ENCODE peak calls at places on chromosomes 3 and 15, in seven cellular contexts. One of them, this sample, is unnamed.

GRCh38 chr3:52147804-52148203 is 6.4 kb downstream of the POC1A start:
- DNase-seq in H1: no peak
- DNase-seq in K562: no peak
- DNase-seq in GM12878: no peak
- DNase-seq in HepG2: no peak
- DNase-seq in GM12892: no peak
- DNase-seq in SK-N-SH: no peak
- DNase-seq in this sample: no peak

GRCh38 chr15:63332367-63333078 is 49.1 kb downstream of the CA12 start:
- DNase-seq in GM12892: no peak
- DNase-seq in SK-N-SH: peak
- DNase-seq in HepG2: no peak
- DNase-seq in K562: no peak
- DNase-seq in H1: no peak
- DNase-seq in GM12878: no peak
- DNase-seq in this sample: no peak

GRCh38 chr3:32292085-32292796 is 53.8 kb downstream of the CMTM8 start:
- DNase-seq in SK-N-SH: no peak
- DNase-seq in HepG2: peak
- DNase-seq in K562: no peak
- DNase-seq in GM12892: no peak
- DNase-seq in GM12878: no peak
- DNase-seq in H1: no peak
- DNase-seq in this sample: no peak

GRCh38 chr3:183244219-183244618 is 8.8 kb upstream of the B3GNT5 start:
- DNase-seq in K562: no peak
- DNase-seq in SK-N-SH: no peak
- DNase-seq in GM12892: no peak
- DNase-seq in HepG2: no peak
- DNase-seq in GM12878: no peak
- DNase-seq in H1: no peak
- DNase-seq in this sample: no peak

GRCh38 chr15:67967871-67968423 is 86.2 kb upstream of the PIAS1 start:
- DNase-seq in SK-N-SH: peak
- DNase-seq in HepG2: no peak
- DNase-seq in GM12878: no peak
- DNase-seq in H1: no peak
- DNase-seq in GM12892: peak
- DNase-seq in K562: peak
- DNase-seq in this sample: peak

GRCh38 chr3:49883992-49884391 is 14.3 kb upstream of the CAMKV start:
- DNase-seq in HepG2: no peak
- DNase-seq in GM12878: no peak
- DNase-seq in GM12892: no peak
- DNase-seq in SK-N-SH: no peak
- DNase-seq in K562: no peak
- DNase-seq in H1: no peak
- DNase-seq in this sample: no peak

GRCh38 chr3:194130807-194131589 is 5.0 kb upstream of the HES1 start:
- DNase-seq in GM12892: peak
- DNase-seq in HepG2: peak
- DNase-seq in GM12878: peak
- DNase-seq in K562: no peak
- DNase-seq in H1: no peak
- DNase-seq in SK-N-SH: no peak
- DNase-seq in this sample: no peak

GRCh38 chr3:128950223-128950938 is 43.5 kb downstream of the CFAP92 start:
- DNase-seq in GM12892: no peak
- DNase-seq in H1: no peak
- DNase-seq in SK-N-SH: peak
- DNase-seq in GM12878: no peak
- DNase-seq in K562: no peak
- DNase-seq in HepG2: peak
- DNase-seq in this sample: no peak

GRCh38 chr3:196659901-196660351 is 20.4 kb downstream of the NRROS start:
- DNase-seq in K562: no peak
- DNase-seq in GM12892: no peak
- DNase-seq in SK-N-SH: no peak
- DNase-seq in HepG2: no peak
- DNase-seq in GM12878: no peak
- DNase-seq in H1: no peak
- DNase-seq in this sample: no peak

GRCh38 chr15:23642413-23643044 is 5.1 kb downstream of the MAGEL2 start:
- DNase-seq in SK-N-SH: peak
- DNase-seq in GM12878: no peak
- DNase-seq in K562: peak
- DNase-seq in HepG2: peak
- DNase-seq in H1: no peak
- DNase-seq in GM12892: peak
- DNase-seq in this sample: peak

GRCh38 chr15:88344786-88345185 is 88.2 kb upstream of the NTRK3 start:
- DNase-seq in HepG2: no peak
- DNase-seq in K562: no peak
- DNase-seq in GM12892: no peak
- DNase-seq in H1: no peak
- DNase-seq in SK-N-SH: no peak
- DNase-seq in GM12878: no peak
- DNase-seq in this sample: no peak

GRCh38 chr15:28957606-28958498 is 72.1 kb downstream of the APBA2 start:
- DNase-seq in HepG2: peak
- DNase-seq in GM12892: no peak
- DNase-seq in K562: no peak
- DNase-seq in H1: no peak
- DNase-seq in SK-N-SH: no peak
- DNase-seq in GM12878: no peak
- DNase-seq in this sample: no peak

GRCh38 chr15:101379647-101380046 is 84.6 kb upstream of the SNRPA1 start:
- DNase-seq in GM12878: no peak
- DNase-seq in H1: no peak
- DNase-seq in K562: no peak
- DNase-seq in GM12892: no peak
- DNase-seq in SK-N-SH: no peak
- DNase-seq in HepG2: no peak
- DNase-seq in this sample: no peak

GRCh38 chr3:122476532-122476931 is 38.2 kb downstream of the KPNA1 start:
- DNase-seq in GM12878: no peak
- DNase-seq in SK-N-SH: no peak
- DNase-seq in GM12892: no peak
- DNase-seq in H1: no peak
- DNase-seq in HepG2: no peak
- DNase-seq in K562: no peak
- DNase-seq in this sample: no peak

GRCh38 chr3:192194081-192194480 is 533.3 kb downstream of the FGF12 start:
- DNase-seq in HepG2: no peak
- DNase-seq in SK-N-SH: no peak
- DNase-seq in GM12878: no peak
- DNase-seq in K562: no peak
- DNase-seq in H1: no peak
- DNase-seq in GM12892: no peak
- DNase-seq in this sample: no peak

GRCh38 chr3:169992781-169993180 is 26.2 kb downstream of the SEC62 start:
- DNase-seq in H1: no peak
- DNase-seq in SK-N-SH: no peak
- DNase-seq in GM12892: no peak
- DNase-seq in GM12878: no peak
- DNase-seq in HepG2: no peak
- DNase-seq in K562: no peak
- DNase-seq in this sample: no peak

GRCh38 chr3:86418861-86419260 is 572.1 kb downstream of the VGLL3 start:
- DNase-seq in GM12878: no peak
- DNase-seq in HepG2: no peak
- DNase-seq in K562: no peak
- DNase-seq in H1: no peak
- DNase-seq in SK-N-SH: no peak
- DNase-seq in GM12892: no peak
- DNase-seq in this sample: no peak

GRCh38 chr3:100352296-100353178 is 18.0 kb downstream of the NIT2 start:
- DNase-seq in H1: no peak
- DNase-seq in GM12892: no peak
- DNase-seq in HepG2: no peak
- DNase-seq in SK-N-SH: no peak
- DNase-seq in GM12878: no peak
- DNase-seq in K562: no peak
- DNase-seq in this sample: no peak

GRCh38 chr3:28646435-28646834 is 297.8 kb upstream of the AZI2 start:
- DNase-seq in GM12878: no peak
- DNase-seq in SK-N-SH: peak
- DNase-seq in HepG2: no peak
- DNase-seq in GM12892: no peak
- DNase-seq in K562: no peak
- DNase-seq in H1: no peak
- DNase-seq in this sample: no peak

GRCh38 chr3:151931171-151931570 is 57.7 kb downstream of the SUCNR1 start:
- DNase-seq in SK-N-SH: no peak
- DNase-seq in GM12892: no peak
- DNase-seq in K562: no peak
- DNase-seq in H1: no peak
- DNase-seq in GM12878: no peak
- DNase-seq in HepG2: no peak
- DNase-seq in this sample: no peak

GRCh38 chr3:25508433-25508832 is 80.4 kb downstream of the RARB start:
- DNase-seq in H1: no peak
- DNase-seq in K562: no peak
- DNase-seq in SK-N-SH: no peak
- DNase-seq in GM12878: no peak
- DNase-seq in GM12892: no peak
- DNase-seq in HepG2: no peak
- DNase-seq in this sample: no peak
- TF ChIP-seq TAF1 in H1: no peak
- TF ChIP-seq TAF1 in K562: no peak
- TF ChIP-seq TAF1 in SK-N-SH: no peak
- TF ChIP-seq TAF1 in GM12878: no peak
- TF ChIP-seq TAF1 in GM12892: no peak
- TF ChIP-seq TAF1 in HepG2: no peak
- TF ChIP-seq TAF1 in this sample: no peak

GRCh38 chr3:156819842-156820686 is 6.1 kb upstream of the LEKR1 start:
- DNase-seq in GM12892: no peak
- DNase-seq in HepG2: no peak
- DNase-seq in GM12878: no peak
- DNase-seq in SK-N-SH: no peak
- DNase-seq in K562: no peak
- DNase-seq in H1: no peak
- DNase-seq in this sample: no peak
- TF ChIP-seq POLR2AphosphoS5 in GM12892: no peak
- TF ChIP-seq POLR2AphosphoS5 in HepG2: no peak
- TF ChIP-seq POLR2AphosphoS5 in GM12878: no peak
- TF ChIP-seq POLR2AphosphoS5 in SK-N-SH: no peak
- TF ChIP-seq POLR2AphosphoS5 in K562: no peak
- TF ChIP-seq POLR2AphosphoS5 in H1: no peak
- TF ChIP-seq POLR2AphosphoS5 in this sample: no peak

GRCh38 chr15:27676647-27677046 is 422.5 kb downstream of the OCA2 start:
- DNase-seq in H1: no peak
- DNase-seq in SK-N-SH: no peak
- DNase-seq in HepG2: no peak
- DNase-seq in GM12878: no peak
- DNase-seq in K562: no peak
- DNase-seq in GM12892: no peak
- DNase-seq in this sample: no peak

GRCh38 chr15:27681038-27681437 is 418.1 kb downstream of the OCA2 start:
- DNase-seq in H1: no peak
- DNase-seq in K562: no peak
- DNase-seq in HepG2: peak
- DNase-seq in GM12878: no peak
- DNase-seq in SK-N-SH: peak
- DNase-seq in GM12892: no peak
- DNase-seq in this sample: no peak

GRCh38 chr15:27679621-27680521 is 419.2 kb downstream of the OCA2 start:
- DNase-seq in GM12878: no peak
- DNase-seq in K562: no peak
- DNase-seq in HepG2: no peak
- DNase-seq in GM12892: no peak
- DNase-seq in SK-N-SH: peak
- DNase-seq in H1: no peak
- DNase-seq in this sample: no peak

GRCh38 chr15:27677951-27678350 is 421.2 kb downstream of the OCA2 start:
- DNase-seq in SK-N-SH: no peak
- DNase-seq in H1: no peak
- DNase-seq in K562: no peak
- DNase-seq in GM12878: no peak
- DNase-seq in GM12892: no peak
- DNase-seq in HepG2: no peak
- DNase-seq in this sample: no peak

DNA sequence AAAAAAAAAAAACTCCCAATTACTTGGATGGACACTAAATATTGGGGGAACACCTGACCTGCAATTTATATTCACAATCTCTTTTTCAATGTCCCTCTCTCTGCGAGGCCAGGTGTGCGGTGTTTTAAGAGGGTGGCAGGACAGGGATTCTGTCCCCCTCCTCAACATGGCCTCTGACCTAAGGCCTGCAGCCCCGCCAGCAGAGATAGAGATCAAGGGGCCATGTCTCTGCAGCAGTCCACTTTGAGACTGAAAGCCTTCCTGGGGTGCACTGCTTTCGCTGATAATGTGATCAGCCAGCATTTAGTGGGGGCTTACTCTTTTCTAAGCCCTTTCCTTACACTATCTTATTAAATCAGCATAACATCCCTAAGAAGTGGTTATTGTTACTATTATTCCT is 419.9 kb downstream of the OCA2 start:
- DNase-seq in K562: no peak
- DNase-seq in GM12892: no peak
- DNase-seq in HepG2: no peak
- DNase-seq in GM12878: no peak
- DNase-seq in SK-N-SH: no peak
- DNase-seq in H1: no peak
- DNase-seq in this sample: no peak
- TF ChIP-seq TAF1 in K562: no peak
- TF ChIP-seq TAF1 in GM12892: no peak
- TF ChIP-seq TAF1 in HepG2: no peak
- TF ChIP-seq TAF1 in GM12878: no peak
- TF ChIP-seq TAF1 in SK-N-SH: no peak
- TF ChIP-seq TAF1 in H1: no peak
- TF ChIP-seq TAF1 in this sample: no peak

GRCh38 chr3:136617123-136617700 is 135.0 kb downstream of the STAG1 start:
- DNase-seq in GM12878: no peak
- DNase-seq in H1: no peak
- DNase-seq in K562: no peak
- DNase-seq in SK-N-SH: no peak
- DNase-seq in GM12892: no peak
- DNase-seq in HepG2: peak
- DNase-seq in this sample: no peak
- TF ChIP-seq POLR2AphosphoS5 in GM12878: no peak
- TF ChIP-seq POLR2AphosphoS5 in H1: no peak
- TF ChIP-seq POLR2AphosphoS5 in K562: no peak
- TF ChIP-seq POLR2AphosphoS5 in SK-N-SH: no peak
- TF ChIP-seq POLR2AphosphoS5 in GM12892: no peak
- TF ChIP-seq POLR2AphosphoS5 in HepG2: no peak
- TF ChIP-seq POLR2AphosphoS5 in this sample: no peak

GRCh38 chr15:81887913-81888312 is 157.9 kb downstream of the MEX3B start:
- DNase-seq in SK-N-SH: no peak
- DNase-seq in GM12892: no peak
- DNase-seq in HepG2: no peak
- DNase-seq in GM12878: no peak
- DNase-seq in H1: no peak
- DNase-seq in K562: no peak
- DNase-seq in this sample: no peak
- TF ChIP-seq TAF1 in SK-N-SH: no peak
- TF ChIP-seq TAF1 in GM12892: no peak
- TF ChIP-seq TAF1 in HepG2: no peak
- TF ChIP-seq TAF1 in GM12878: no peak
- TF ChIP-seq TAF1 in H1: no peak
- TF ChIP-seq TAF1 in K562: no peak
- TF ChIP-seq TAF1 in this sample: no peak